ENCODE peak calls at places on chromosomes 13 and 19, in seven cellular contexts. P is stimulated activated CD8-positive, alpha-beta memory T cell treated with anti-CD3 and anti-CD28 coated beads, Interleukin-4, amount 100 ng/mL, for 24 hours; W is RCC 7860; D is MV-4-11; M is activated CD4-positive, alpha-beta T cell treated with anti-CD3 and anti-CD28 coated beads for 4 hours; S is NCI-H1105; H is AG04450. O is an unnamed sample.

GRCh38 chr19:44131955-44132354 is 9.4 kb upstream of the ZNF234 start:
- DNase-seq in P (no peak), W (no peak), D (no peak), M (no peak), S (no peak), H (no peak), O (no peak)

GRCh38 chr13:105338773-105339172 is 1196.7 kb downstream of the EFNB2 start:
- DNase-seq in P (no peak), W (no peak), D (no peak), M (no peak), S (no peak), H (no peak), O (no peak)

GRCh38 chr13:36130542-36131214 is 504 bp downstream of the DCLK1 start:
- DNase-seq in P (no peak), W (no peak), D (no peak), M (no peak), S (peak), H (no peak), O (no peak)

GRCh38 chr19:33734913-33735312 is 61.8 kb upstream of the KCTD15 start:
- DNase-seq in P (no peak), W (no peak), D (no peak), M (no peak), S (peak), H (no peak), O (no peak)

GRCh38 chr13:48853381-48854102 is 122.2 kb upstream of the FNDC3A start:
- DNase-seq in P (no peak), W (peak), D (peak), M (peak), S (no peak), H (no peak), O (no peak)

GRCh38 chr19:35717665-35718344 is at the start of gene KMT2B:
- DNase-seq in P (no peak), W (peak), D (no peak), M (no peak), S (no peak), H (no peak), O (no peak)

GRCh38 chr13:22316494-22317025 is 645.7 kb downstream of the FGF9 start:
- DNase-seq in P (no peak), W (no peak), D (peak), M (no peak), S (no peak), H (no peak), O (no peak)

GRCh38 chr13:106752584-106753202 is 184.8 kb upstream of the ARGLU1 start:
- DNase-seq in P (no peak), W (no peak), D (no peak), M (no peak), S (no peak), H (no peak), O (no peak)

GRCh38 chr19:4359627-4360000 is 16.3 kb downstream of the MPND start:
- DNase-seq in P (no peak), W (no peak), D (no peak), M (no peak), S (no peak), H (no peak), O (no peak)

GRCh38 chr19:40740747-40741146 is 9.5 kb downstream of the ACTMAP start:
- DNase-seq in P (no peak), W (no peak), D (no peak), M (no peak), S (no peak), H (no peak), O (no peak)

GRCh38 chr19:1251503-1252220 is 3.3 kb downstream of the MIDN start:
- DNase-seq in P (no peak), W (no peak), D (peak), M (peak), S (no peak), H (no peak), O (no peak)

GRCh38 chr19:1112254-1113208 is 8.7 kb downstream of the GPX4 start:
- DNase-seq in P (no peak), W (no peak), D (no peak), M (no peak), S (no peak), H (no peak), O (no peak)

GRCh38 chr19:35533822-35534521 is 716 bp downstream of the GAPDHS start:
- DNase-seq in P (no peak), W (no peak), D (peak), M (no peak), S (no peak), H (no peak), O (no peak)

GRCh38 chr19:10431943-10432735 is 11.8 kb downstream of the PDE4A start:
- DNase-seq in P (no peak), W (no peak), D (no peak), M (peak), S (no peak), H (no peak), O (no peak)

GRCh38 chr19:41321600-41322270 is 11.8 kb downstream of the CCDC97 start:
- DNase-seq in P (no peak), W (peak), D (no peak), M (no peak), S (no peak), H (no peak), O (no peak)

GRCh38 chr13:51731759-51732158 is 72.2 kb downstream of the DHRS12 start:
- DNase-seq in P (no peak), W (no peak), D (no peak), M (no peak), S (no peak), H (no peak), O (no peak)

GRCh38 chr19:43152217-43152616 is 34.1 kb downstream of the PSG5 start:
- DNase-seq in P (no peak), W (no peak), D (no peak), M (no peak), S (no peak), H (no peak), O (no peak)

GRCh38 chr13:43078399-43078798 is 55.0 kb downstream of the DNAJC15 start:
- DNase-seq in P (no peak), W (no peak), D (no peak), M (no peak), S (no peak), H (no peak), O (no peak)

GRCh38 chr13:42969558-42970172 is 22.4 kb downstream of the EPSTI1 start:
- DNase-seq in P (peak), W (peak), D (peak), M (peak), S (no peak), H (no peak), O (no peak)

GRCh38 chr19:30742539-30742938 is 370.4 kb downstream of the ZNF536 start:
- DNase-seq in P (no peak), W (no peak), D (no peak), M (no peak), S (no peak), H (no peak), O (no peak)

GRCh38 chr19:31171936-31172335 is 177.3 kb downstream of the TSHZ3 start:
- DNase-seq in P (no peak), W (no peak), D (no peak), M (no peak), S (no peak), H (no peak), O (no peak)

GRCh38 chr13:41917641-41918040 is 43.3 kb downstream of the VWA8 start:
- DNase-seq in P (no peak), W (no peak), D (peak), M (no peak), S (no peak), H (peak), O (peak)

GRCh38 chr13:27174766-27175455 is 3.3 kb upstream of the USP12 start:
- DNase-seq in P (no peak), W (no peak), D (peak), M (no peak), S (no peak), H (no peak), O (no peak)

GRCh38 chr19:482186-483041 is 13.9 kb upstream of the MADCAM1 start:
- DNase-seq in P (no peak), W (no peak), D (peak), M (no peak), S (no peak), H (no peak), O (no peak)

GRCh38 chr13:68439821-68440220 is 1209.7 kb upstream of the PCDH9 start:
- DNase-seq in P (no peak), W (no peak), D (peak), M (no peak), S (no peak), H (no peak), O (peak)

GRCh38 chr13:51152713-51153112 is 41.6 kb upstream of the C13orf42 start:
- DNase-seq in P (no peak), W (no peak), D (peak), M (no peak), S (no peak), H (no peak), O (no peak)

GRCh38 chr13:102244617-102245227 is 157.1 kb downstream of the FGF14 start:
- DNase-seq in P (no peak), W (no peak), D (no peak), M (no peak), S (no peak), H (no peak), O (no peak)

GRCh38 chr19:784541-784940 is 12.7 kb upstream of the PTBP1 start:
- DNase-seq in P (no peak), W (no peak), D (no peak), M (no peak), S (no peak), H (no peak), O (no peak)

GRCh38 chr13:64248371-64249065 is 2832.9 kb upstream of the PCDH20 start:
- DNase-seq in P (no peak), W (no peak), D (no peak), M (no peak), S (no peak), H (no peak), O (no peak)

GRCh38 chr13:50080158-50080855 is 65.1 kb downstream of the KCNRG start:
- DNase-seq in P (no peak), W (no peak), D (peak), M (peak), S (no peak), H (no peak), O (no peak)

GRCh38 chr19:3403489-3404323 is 37.3 kb downstream of the NFIC start:
- DNase-seq in P (no peak), W (no peak), D (peak), M (no peak), S (no peak), H (peak), O (no peak)

GRCh38 chr19:5281588-5281987 is 59.0 kb downstream of the PTPRS start:
- DNase-seq in P (no peak), W (no peak), D (no peak), M (no peak), S (no peak), H (no peak), O (no peak)

GRCh38 chr13:94239135-94239534 is 240.3 kb downstream of the DCT start:
- DNase-seq in P (no peak), W (peak), D (no peak), M (peak), S (no peak), H (peak), O (no peak)

GRCh38 chr13:105167385-105167784 is 1368.1 kb downstream of the EFNB2 start:
- DNase-seq in P (no peak), W (no peak), D (no peak), M (no peak), S (no peak), H (no peak), O (no peak)

O was measured in HS-5.